ENCODE peak calls at places on chromosome 9, in four cellular contexts. T is SK-N-SH, L is WTC11, N is K562. X is an unnamed sample.

GRCh38 chr9:123323482-123324013 is 32.4 kb upstream of the CRB2 start:
- DNase-seq in T (no peak), N (no peak), L (no peak), X (no peak)

GRCh38 chr9:33167949-33168535 is 906 bp upstream of the B4GALT1 start:
- DNase-seq in T (no peak), N (peak; percentile 36), L (no peak), X (no peak)

GRCh38 chr9:133137451-133138231 is 16.6 kb upstream of the RALGDS start:
- DNase-seq in T (no peak), L (no peak), N (peak; percentile 82), X (no peak)

GRCh38 chr9:95724253-95724991 is 151.1 kb upstream of the ERCC6L2 start:
- DNase-seq in T (no peak), L (no peak), N (no peak), X (peak; percentile 83)

GRCh38 chr9:109181284-109181683 is 14.2 kb upstream of the FRRS1L start:
- DNase-seq in L (no peak), T (no peak), N (no peak), X (peak; percentile 51)

GRCh38 chr9:17810728-17811634 is 232.1 kb downstream of the SH3GL2 start:
- DNase-seq in T (peak; percentile 50), L (peak; percentile 47), N (peak; percentile 15), X (no peak)

GRCh38 chr9:13705913-13706312 is 426.4 kb upstream of the MPDZ start:
- DNase-seq in L (no peak), N (no peak), T (peak; percentile 1), X (no peak)

GRCh38 chr9:107270580-107270979 is 12.5 kb upstream of the RAD23B start:
- DNase-seq in T (no peak), L (no peak), N (no peak), X (no peak)

GRCh38 chr9:9917400-9917799 is 695.4 kb downstream of the PTPRD start:
- DNase-seq in L (no peak), N (no peak), T (no peak), X (no peak)

GRCh38 chr9:21454149-21454548 is 13.9 kb downstream of the IFNA1 start:
- DNase-seq in N (no peak), L (no peak), T (no peak), X (no peak)

GRCh38 chr9:34577635-34578240 is 11.8 kb downstream of the CNTFR start:
- DNase-seq in N (no peak), L (peak; percentile 59), T (peak; percentile 86), X (no peak)

GRCh38 chr9:77649109-77649812 is 1.1 kb upstream of the GNA14 start:
- DNase-seq in N (no peak), T (peak; percentile 35), L (no peak), X (no peak)

GRCh38 chr9:127176631-127177030 is 54.2 kb upstream of the ANGPTL2 start:
- DNase-seq in T (no peak), N (no peak), L (peak; percentile 1), X (no peak)

GRCh38 chr9:120902824-120903608 is 23.6 kb downstream of the TRAF1 start:
- DNase-seq in T (no peak), L (no peak), N (no peak), X (no peak)

GRCh38 chr9:130442746-130443455 is 1.9 kb upstream of the ASS1 start:
- DNase-seq in N (no peak), L (no peak), T (no peak), X (no peak)

GRCh38 chr9:113231701-113232100 is 10.4 kb downstream of the SLC31A1 start:
- DNase-seq in N (peak; percentile 20), T (no peak), L (no peak), X (no peak)

GRCh38 chr9:110206388-110206787 is 1.6 kb downstream of the C9orf152 start:
- DNase-seq in L (no peak), N (no peak), T (no peak), X (no peak)

GRCh38 chr9:127067603-127068220 is 54.7 kb downstream of the ANGPTL2 start:
- DNase-seq in N (no peak), L (no peak), T (no peak), X (no peak)

GRCh38 chr9:127088724-127089615 is 33.5 kb downstream of the ANGPTL2 start:
- DNase-seq in T (no peak), N (no peak), L (no peak), X (no peak)

GRCh38 chr9:93653762-93654161 is 77.4 kb downstream of the PHF2 start:
- DNase-seq in N (no peak), T (no peak), L (peak; percentile 5), X (no peak)

GRCh38 chr9:127158995-127159801 is 36.8 kb upstream of the ANGPTL2 start:
- DNase-seq in L (peak; percentile 63), T (peak; percentile 41), N (peak; percentile 27), X (no peak)

GRCh38 chr9:124180557-124180956 is 77.2 kb upstream of the NEK6 start:
- DNase-seq in T (peak; percentile 52), N (no peak), L (no peak), X (no peak)

GRCh38 chr9:131279196-131279926 is 3.1 kb upstream of the FAM78A start:
- DNase-seq in L (no peak), T (no peak), N (peak; percentile 68), X (no peak)

GRCh38 chr9:88280816-88281382 is 107.3 kb upstream of the SPIN1 start:
- DNase-seq in T (peak; percentile 34), N (no peak), L (peak; percentile 34), X (no peak)

GRCh38 chr9:100084145-100084478 is 14.7 kb downstream of the ERP44 start:
- DNase-seq in L (no peak), N (peak; percentile 23), T (no peak), X (peak; percentile 62)

GRCh38 chr9:72936679-72937078 is 16.2 kb downstream of the ALDH1A1 start:
- DNase-seq in T (no peak), L (no peak), N (no peak), X (no peak)

GRCh38 chr9:21523021-21524014 is 41.2 kb upstream of the IFNE start:
- DNase-seq in T (no peak), L (no peak), N (no peak), X (no peak)

DNA sequence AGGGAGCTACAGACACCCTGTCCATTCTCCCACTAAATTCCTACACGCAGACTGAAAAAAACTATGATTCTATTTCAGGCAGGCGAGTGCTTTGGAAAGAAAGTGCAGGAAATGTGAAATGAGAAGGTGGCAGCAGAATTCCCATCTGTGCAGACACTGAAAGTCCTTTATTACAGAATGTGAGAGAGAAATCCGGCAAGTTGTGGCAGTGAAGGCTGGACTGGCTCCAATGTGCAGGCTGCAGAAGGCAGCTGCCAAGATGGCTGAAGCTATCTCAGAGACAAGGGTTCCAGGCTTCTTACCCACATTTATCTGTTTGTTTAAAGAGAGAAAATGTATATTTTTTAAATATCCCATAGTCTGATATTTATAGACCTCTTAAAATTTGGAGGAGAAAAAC is 161.8 kb upstream of the VLDLR start:
- DNase-seq in T (no peak), L (no peak), N (no peak), X (no peak)
- TF ChIP-seq USF1 in T (no peak), L (no peak), N (no peak), X (no peak)

GRCh38 chr9:36720043-36720442 is 147.3 kb downstream of the MELK start:
- DNase-seq in N (no peak), L (no peak), T (no peak), X (no peak)

GRCh38 chr9:36718612-36719011 is 145.9 kb downstream of the MELK start:
- DNase-seq in T (no peak), N (no peak), L (no peak), X (no peak)

GRCh38 chr9:36717276-36717675 is 144.6 kb downstream of the MELK start:
- DNase-seq in T (no peak), L (no peak), N (no peak), X (no peak)

GRCh38 chr9:36725777-36726356 is 153.2 kb downstream of the MELK start:
- DNase-seq in L (peak; percentile 41), N (no peak), T (no peak), X (no peak)

GRCh38 chr9:36721846-36722588 is 149.3 kb downstream of the MELK start:
- DNase-seq in L (no peak), T (no peak), N (no peak), X (no peak)
- TF ChIP-seq USF1 in L (no peak), T (no peak), N (no peak), X (no peak)

GRCh38 chr9:29397148-29397547 is 1823.9 kb upstream of the C9orf72 start:
- DNase-seq in T (no peak), N (no peak), L (no peak), X (no peak)
- TF ChIP-seq USF1 in T (no peak), N (no peak), L (no peak), X (no peak)

DNA sequence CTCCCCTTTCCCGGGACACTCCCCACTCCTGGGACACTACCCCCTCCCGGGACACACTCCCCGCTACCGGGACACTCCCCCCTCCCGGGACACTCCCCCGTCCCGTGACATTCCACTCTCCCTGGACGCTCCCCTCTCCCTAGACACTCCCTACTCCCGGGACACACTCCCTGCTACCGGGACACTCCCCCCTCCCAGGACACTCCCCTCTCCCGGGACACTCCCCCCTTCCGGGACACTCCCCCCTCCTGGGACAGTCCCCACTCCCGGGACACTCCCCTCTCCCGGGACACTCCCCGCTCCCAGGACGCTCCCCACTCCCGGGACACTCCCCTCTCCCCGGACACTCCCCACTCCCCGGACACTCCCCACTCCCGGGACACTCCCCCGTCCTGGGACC is 96.0 kb downstream of the RXRA start:
- DNase-seq in L (no peak), N (no peak), T (no peak), X (no peak)
- TF ChIP-seq USF1 in L (no peak), N (no peak), T (no peak), X (no peak)

DNA sequence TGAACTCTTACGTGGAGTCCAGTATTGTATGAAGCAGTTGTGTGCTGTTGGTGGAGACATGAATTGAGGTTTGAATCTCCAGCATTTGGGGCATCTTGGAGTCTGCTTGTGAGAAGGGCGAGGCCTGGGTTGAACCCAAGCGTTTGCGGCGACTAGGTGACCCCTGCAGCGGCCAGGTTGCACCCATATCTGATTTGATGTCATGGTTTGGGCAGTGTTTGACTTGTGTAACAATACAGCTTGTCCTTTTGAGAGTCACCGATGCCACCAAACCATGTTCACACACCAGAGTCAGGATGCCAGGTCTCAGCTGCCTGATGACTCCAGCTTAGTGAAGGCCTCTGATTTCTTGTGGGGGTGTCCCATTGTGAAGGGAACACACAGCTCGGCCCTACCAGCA is 2.1 kb downstream of the TRAF2 start:
- DNase-seq in T (no peak), N (no peak), L (no peak), X (no peak)
- TF ChIP-seq USF1 in T (no peak), N (no peak), L (no peak), X (no peak)

GRCh38 chr9:129383415-129384088 is 205.5 kb upstream of the IER5L start:
- DNase-seq in L (peak; percentile 51), N (no peak), T (no peak), X (peak; percentile 38)

GRCh38 chr9:129384138-129384886 is 206.3 kb upstream of the IER5L start:
- DNase-seq in L (no peak), N (no peak), T (no peak), X (no peak)

GRCh38 chr9:129382281-129383004 is 204.4 kb upstream of the IER5L start:
- DNase-seq in N (no peak), L (no peak), T (peak; percentile 40), X (no peak)

GRCh38 chr9:129381481-129381957 is 203.5 kb upstream of the IER5L start:
- DNase-seq in L (no peak), T (peak; percentile 29), N (no peak), X (no peak)

GRCh38 chr9:129383005-129383414 is 204.9 kb upstream of the IER5L start:
- DNase-seq in N (no peak), L (no peak), T (peak; percentile 70), X (no peak)
- TF ChIP-seq USF1 in N (no peak), L (no peak), T (no peak), X (no peak)